ENCODE peak calls at places on chromosomes 12 and 14, in eight cellular contexts. One of them, this sample, is unnamed.

GRCh38 chr14:89473979-89474378 is 56.9 kb upstream of the FOXN3 start:
- DNase-seq in dorsolateral prefrontal cortex: no peak
- DNase-seq in cardiac fibroblast: no peak
- DNase-seq in GM12865: no peak
- DNase-seq in uterus: no peak
- DNase-seq in left ventricle myocardium inferior: no peak
- DNase-seq in mammary epithelial cell: no peak
- DNase-seq in foreskin fibroblast: peak
- DNase-seq in this sample: no peak

GRCh38 chr12:89316705-89317139 is 35.6 kb downstream of the DUSP6 start:
- DNase-seq in foreskin fibroblast: no peak
- DNase-seq in cardiac fibroblast: no peak
- DNase-seq in GM12865: no peak
- DNase-seq in left ventricle myocardium inferior: no peak
- DNase-seq in dorsolateral prefrontal cortex: no peak
- DNase-seq in uterus: no peak
- DNase-seq in mammary epithelial cell: no peak
- DNase-seq in this sample: no peak

GRCh38 chr12:34595749-34596733 is 573.7 kb downstream of the ALG10 start:
- DNase-seq in left ventricle myocardium inferior: no peak
- DNase-seq in cardiac fibroblast: no peak
- DNase-seq in dorsolateral prefrontal cortex: no peak
- DNase-seq in GM12865: no peak
- DNase-seq in uterus: no peak
- DNase-seq in foreskin fibroblast: no peak
- DNase-seq in mammary epithelial cell: no peak
- DNase-seq in this sample: no peak

GRCh38 chr14:96105921-96106441 is 66.8 kb downstream of the C14orf132 start:
- DNase-seq in dorsolateral prefrontal cortex: no peak
- DNase-seq in cardiac fibroblast: no peak
- DNase-seq in GM12865: no peak
- DNase-seq in foreskin fibroblast: peak
- DNase-seq in uterus: peak
- DNase-seq in mammary epithelial cell: peak
- DNase-seq in left ventricle myocardium inferior: no peak
- DNase-seq in this sample: no peak

GRCh38 chr12:131356485-131356884 is 354.4 kb upstream of the SFSWAP start:
- DNase-seq in foreskin fibroblast: no peak
- DNase-seq in dorsolateral prefrontal cortex: no peak
- DNase-seq in mammary epithelial cell: no peak
- DNase-seq in GM12865: no peak
- DNase-seq in uterus: no peak
- DNase-seq in left ventricle myocardium inferior: no peak
- DNase-seq in cardiac fibroblast: no peak
- DNase-seq in this sample: no peak

GRCh38 chr14:96275182-96276112 is 19.4 kb downstream of the BDKRB1 start:
- DNase-seq in dorsolateral prefrontal cortex: peak
- DNase-seq in uterus: peak
- DNase-seq in GM12865: peak
- DNase-seq in foreskin fibroblast: peak
- DNase-seq in mammary epithelial cell: peak
- DNase-seq in cardiac fibroblast: peak
- DNase-seq in left ventricle myocardium inferior: peak
- DNase-seq in this sample: peak

GRCh38 chr14:75280448-75280830 is 1.8 kb downstream of the FOS start:
- DNase-seq in mammary epithelial cell: no peak
- DNase-seq in foreskin fibroblast: no peak
- DNase-seq in dorsolateral prefrontal cortex: no peak
- DNase-seq in left ventricle myocardium inferior: no peak
- DNase-seq in uterus: no peak
- DNase-seq in GM12865: no peak
- DNase-seq in cardiac fibroblast: peak
- DNase-seq in this sample: no peak

GRCh38 chr14:31208546-31209424 is 1.2 kb upstream of the HECTD1 start:
- DNase-seq in mammary epithelial cell: no peak
- DNase-seq in cardiac fibroblast: no peak
- DNase-seq in foreskin fibroblast: no peak
- DNase-seq in GM12865: no peak
- DNase-seq in dorsolateral prefrontal cortex: no peak
- DNase-seq in uterus: no peak
- DNase-seq in left ventricle myocardium inferior: no peak
- DNase-seq in this sample: peak

GRCh38 chr12:6383572-6384498 is at the start of gene LTBR:
- DNase-seq in cardiac fibroblast: peak
- DNase-seq in foreskin fibroblast: peak
- DNase-seq in GM12865: peak
- DNase-seq in dorsolateral prefrontal cortex: peak
- DNase-seq in mammary epithelial cell: peak
- DNase-seq in uterus: peak
- DNase-seq in left ventricle myocardium inferior: peak
- DNase-seq in this sample: no peak

GRCh38 chr12:113641426-113641825 is 169.8 kb upstream of the LHX5 start:
- DNase-seq in mammary epithelial cell: no peak
- DNase-seq in left ventricle myocardium inferior: no peak
- DNase-seq in uterus: no peak
- DNase-seq in foreskin fibroblast: no peak
- DNase-seq in dorsolateral prefrontal cortex: no peak
- DNase-seq in cardiac fibroblast: no peak
- DNase-seq in GM12865: no peak
- DNase-seq in this sample: no peak

GRCh38 chr12:53963434-53964314 is 9.0 kb downstream of the HOXC12 start:
- DNase-seq in dorsolateral prefrontal cortex: no peak
- DNase-seq in GM12865: no peak
- DNase-seq in left ventricle myocardium inferior: no peak
- DNase-seq in mammary epithelial cell: no peak
- DNase-seq in uterus: no peak
- DNase-seq in cardiac fibroblast: no peak
- DNase-seq in foreskin fibroblast: peak
- DNase-seq in this sample: no peak

GRCh38 chr12:131865196-131865875 is 29.1 kb upstream of the ULK1 start:
- DNase-seq in GM12865: no peak
- DNase-seq in cardiac fibroblast: no peak
- DNase-seq in uterus: no peak
- DNase-seq in left ventricle myocardium inferior: no peak
- DNase-seq in foreskin fibroblast: no peak
- DNase-seq in dorsolateral prefrontal cortex: no peak
- DNase-seq in mammary epithelial cell: peak
- DNase-seq in this sample: no peak

GRCh38 chr14:55336691-55337090 is 65.5 kb downstream of the FBXO34 start:
- DNase-seq in foreskin fibroblast: no peak
- DNase-seq in GM12865: no peak
- DNase-seq in cardiac fibroblast: no peak
- DNase-seq in left ventricle myocardium inferior: no peak
- DNase-seq in uterus: no peak
- DNase-seq in mammary epithelial cell: no peak
- DNase-seq in dorsolateral prefrontal cortex: no peak
- DNase-seq in this sample: peak

GRCh38 chr14:53093206-53093605 is 59.9 kb downstream of the DDHD1 start:
- DNase-seq in GM12865: no peak
- DNase-seq in foreskin fibroblast: peak
- DNase-seq in uterus: no peak
- DNase-seq in left ventricle myocardium inferior: no peak
- DNase-seq in mammary epithelial cell: no peak
- DNase-seq in cardiac fibroblast: peak
- DNase-seq in dorsolateral prefrontal cortex: no peak
- DNase-seq in this sample: peak

GRCh38 chr14:62138593-62138992 is 376.4 kb downstream of the SNAPC1 start:
- DNase-seq in GM12865: no peak
- DNase-seq in left ventricle myocardium inferior: no peak
- DNase-seq in uterus: no peak
- DNase-seq in foreskin fibroblast: no peak
- DNase-seq in mammary epithelial cell: no peak
- DNase-seq in dorsolateral prefrontal cortex: no peak
- DNase-seq in cardiac fibroblast: peak
- DNase-seq in this sample: no peak
- TF ChIP-seq CTCF in GM12865: no peak
- TF ChIP-seq CTCF in left ventricle myocardium inferior: no peak
- TF ChIP-seq CTCF in uterus: no peak
- TF ChIP-seq CTCF in foreskin fibroblast: no peak
- TF ChIP-seq CTCF in mammary epithelial cell: no peak
- TF ChIP-seq CTCF in dorsolateral prefrontal cortex: no peak
- TF ChIP-seq CTCF in cardiac fibroblast: no peak
- TF ChIP-seq CTCF in this sample: no peak

GRCh38 chr14:23609001-23609400 is 27.2 kb upstream of the DHRS2 start:
- DNase-seq in cardiac fibroblast: no peak
- DNase-seq in foreskin fibroblast: no peak
- DNase-seq in left ventricle myocardium inferior: no peak
- DNase-seq in dorsolateral prefrontal cortex: no peak
- DNase-seq in mammary epithelial cell: no peak
- DNase-seq in uterus: no peak
- DNase-seq in GM12865: no peak
- DNase-seq in this sample: no peak

GRCh38 chr14:23610815-23611289 is 25.3 kb upstream of the DHRS2 start:
- DNase-seq in left ventricle myocardium inferior: no peak
- DNase-seq in GM12865: no peak
- DNase-seq in cardiac fibroblast: no peak
- DNase-seq in foreskin fibroblast: no peak
- DNase-seq in mammary epithelial cell: no peak
- DNase-seq in uterus: no peak
- DNase-seq in dorsolateral prefrontal cortex: no peak
- DNase-seq in this sample: no peak

GRCh38 chr14:23605931-23606585 is 27.5 kb upstream of the JPH4 start:
- DNase-seq in dorsolateral prefrontal cortex: no peak
- DNase-seq in left ventricle myocardium inferior: no peak
- DNase-seq in cardiac fibroblast: no peak
- DNase-seq in foreskin fibroblast: no peak
- DNase-seq in uterus: no peak
- DNase-seq in mammary epithelial cell: peak
- DNase-seq in GM12865: peak
- DNase-seq in this sample: peak

GRCh38 chr14:23610090-23610814 is 25.9 kb upstream of the DHRS2 start:
- DNase-seq in GM12865: no peak
- DNase-seq in foreskin fibroblast: no peak
- DNase-seq in left ventricle myocardium inferior: no peak
- DNase-seq in mammary epithelial cell: no peak
- DNase-seq in dorsolateral prefrontal cortex: no peak
- DNase-seq in uterus: no peak
- DNase-seq in cardiac fibroblast: no peak
- DNase-seq in this sample: no peak

DNA sequence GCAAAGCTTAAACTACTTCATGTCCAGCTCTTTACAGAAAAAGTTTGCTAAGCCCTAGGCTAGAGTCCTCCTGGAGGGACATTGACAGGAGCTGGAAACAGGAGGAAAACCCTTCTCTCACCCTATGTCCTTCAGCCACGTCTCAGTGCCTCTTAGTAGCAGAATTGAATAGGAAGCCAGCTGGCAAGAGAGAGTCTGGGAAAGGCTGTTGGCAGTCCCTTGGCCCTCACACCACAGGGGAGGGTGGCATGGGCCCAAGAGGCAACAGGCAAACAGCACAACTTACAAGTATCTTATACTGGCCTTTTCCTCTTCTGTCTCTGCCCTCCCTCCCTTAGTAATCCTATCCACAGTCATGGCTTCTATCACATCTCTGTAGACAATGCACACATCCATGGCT is 27.7 kb upstream of the DHRS2 start:
- DNase-seq in dorsolateral prefrontal cortex: no peak
- DNase-seq in foreskin fibroblast: no peak
- DNase-seq in mammary epithelial cell: no peak
- DNase-seq in left ventricle myocardium inferior: peak
- DNase-seq in cardiac fibroblast: no peak
- DNase-seq in uterus: no peak
- DNase-seq in GM12865: no peak
- DNase-seq in this sample: no peak
- TF ChIP-seq CTCF in dorsolateral prefrontal cortex: no peak
- TF ChIP-seq CTCF in foreskin fibroblast: no peak
- TF ChIP-seq CTCF in mammary epithelial cell: no peak
- TF ChIP-seq CTCF in left ventricle myocardium inferior: no peak
- TF ChIP-seq CTCF in cardiac fibroblast: no peak
- TF ChIP-seq CTCF in uterus: no peak
- TF ChIP-seq CTCF in GM12865: no peak
- TF ChIP-seq CTCF in this sample: no peak

GRCh38 chr12:62801796-62802195 is 133.2 kb downstream of the PPM1H start:
- DNase-seq in uterus: no peak
- DNase-seq in cardiac fibroblast: no peak
- DNase-seq in foreskin fibroblast: no peak
- DNase-seq in mammary epithelial cell: no peak
- DNase-seq in dorsolateral prefrontal cortex: no peak
- DNase-seq in left ventricle myocardium inferior: no peak
- DNase-seq in GM12865: no peak
- DNase-seq in this sample: no peak

GRCh38 chr12:62800707-62801400 is 134.1 kb downstream of the PPM1H start:
- DNase-seq in GM12865: no peak
- DNase-seq in uterus: no peak
- DNase-seq in mammary epithelial cell: no peak
- DNase-seq in dorsolateral prefrontal cortex: no peak
- DNase-seq in foreskin fibroblast: peak
- DNase-seq in cardiac fibroblast: no peak
- DNase-seq in left ventricle myocardium inferior: no peak
- DNase-seq in this sample: no peak

GRCh38 chr12:62802321-62802720 is 132.6 kb downstream of the PPM1H start:
- DNase-seq in foreskin fibroblast: no peak
- DNase-seq in uterus: no peak
- DNase-seq in cardiac fibroblast: no peak
- DNase-seq in GM12865: no peak
- DNase-seq in dorsolateral prefrontal cortex: no peak
- DNase-seq in left ventricle myocardium inferior: no peak
- DNase-seq in mammary epithelial cell: peak
- DNase-seq in this sample: no peak

GRCh38 chr12:62803756-62804155 is 131.2 kb downstream of the PPM1H start:
- DNase-seq in foreskin fibroblast: no peak
- DNase-seq in mammary epithelial cell: no peak
- DNase-seq in cardiac fibroblast: no peak
- DNase-seq in dorsolateral prefrontal cortex: no peak
- DNase-seq in uterus: no peak
- DNase-seq in GM12865: no peak
- DNase-seq in left ventricle myocardium inferior: no peak
- DNase-seq in this sample: no peak

GRCh38 chr12:62802981-62803380 is 132.0 kb downstream of the PPM1H start:
- DNase-seq in foreskin fibroblast: peak
- DNase-seq in dorsolateral prefrontal cortex: no peak
- DNase-seq in cardiac fibroblast: no peak
- DNase-seq in GM12865: no peak
- DNase-seq in mammary epithelial cell: no peak
- DNase-seq in uterus: no peak
- DNase-seq in left ventricle myocardium inferior: no peak
- DNase-seq in this sample: no peak
- TF ChIP-seq CTCF in foreskin fibroblast: no peak
- TF ChIP-seq CTCF in dorsolateral prefrontal cortex: peak
- TF ChIP-seq CTCF in cardiac fibroblast: no peak
- TF ChIP-seq CTCF in GM12865: no peak
- TF ChIP-seq CTCF in mammary epithelial cell: no peak
- TF ChIP-seq CTCF in uterus: no peak
- TF ChIP-seq CTCF in left ventricle myocardium inferior: no peak
- TF ChIP-seq CTCF in this sample: no peak

DNA sequence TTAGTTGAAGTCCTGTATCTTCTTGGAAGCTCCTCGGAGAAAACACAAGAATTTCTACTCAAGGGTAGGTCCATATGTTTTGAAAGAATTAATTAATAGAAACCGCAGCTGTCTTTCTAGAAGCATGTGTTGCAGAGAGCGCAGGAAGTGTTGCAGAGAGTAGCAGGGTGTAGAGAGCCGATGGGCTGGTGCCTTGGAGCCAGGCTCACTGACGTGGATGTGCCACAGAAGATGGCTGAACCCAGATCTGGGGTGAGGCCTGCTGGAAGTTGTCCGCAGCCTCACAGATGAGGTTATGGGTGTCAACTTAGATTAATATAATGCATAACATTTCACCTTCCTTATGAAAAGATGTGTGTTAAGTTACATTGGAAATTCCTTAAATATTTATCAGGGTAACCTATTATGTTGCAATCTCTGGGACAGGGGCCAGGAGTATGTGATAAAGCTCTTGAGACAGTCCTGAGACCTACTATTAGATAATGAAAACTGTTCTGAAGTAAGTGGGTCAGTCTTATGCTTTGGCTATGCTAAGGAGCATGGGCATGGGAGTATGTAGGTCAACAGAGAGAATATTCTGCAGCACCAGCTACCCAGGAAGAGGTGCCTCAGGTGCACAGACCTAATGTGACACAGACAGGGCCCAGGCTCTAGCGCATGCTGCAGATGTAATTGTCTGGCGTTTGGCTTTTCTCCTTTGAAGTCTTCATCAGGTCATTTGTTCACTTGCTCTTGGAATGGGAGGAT is 973.3 kb downstream of the BCL11B start:
- DNase-seq in dorsolateral prefrontal cortex: no peak
- DNase-seq in cardiac fibroblast: no peak
- DNase-seq in left ventricle myocardium inferior: no peak
- DNase-seq in foreskin fibroblast: no peak
- DNase-seq in GM12865: no peak
- DNase-seq in uterus: no peak
- DNase-seq in mammary epithelial cell: no peak
- DNase-seq in this sample: no peak
- TF ChIP-seq CTCF in dorsolateral prefrontal cortex: no peak
- TF ChIP-seq CTCF in cardiac fibroblast: no peak
- TF ChIP-seq CTCF in left ventricle myocardium inferior: no peak
- TF ChIP-seq CTCF in foreskin fibroblast: no peak
- TF ChIP-seq CTCF in GM12865: no peak
- TF ChIP-seq CTCF in uterus: no peak
- TF ChIP-seq CTCF in mammary epithelial cell: no peak
- TF ChIP-seq CTCF in this sample: no peak